ENCODE peak calls at places on chromosome 16, in seven cellular contexts. V, G, T, P, A, E and M are unnamed samples.

GRCh38 chr16:85141491-85142128 is 29.3 kb upstream of the CIBAR2 start:
- DNase-seq in V (no peak), G (no peak), T (no peak), P (no peak), A (no peak), E (no peak), M (no peak)

GRCh38 chr16:73202176-73202729 is 154.3 kb upstream of the ZFHX3 start:
- DNase-seq in V (no peak), G (no peak), T (no peak), P (no peak), A (no peak), E (peak; percentile 79), M (no peak)

GRCh38 chr16:84507011-84507982 is 2.8 kb upstream of the MEAK7 start:
- DNase-seq in V (no peak), G (no peak), T (peak; percentile 82), P (no peak), A (no peak), E (peak; percentile 35), M (no peak)

GRCh38 chr16:8944113-8944765 is 19.5 kb downstream of the USP7 start:
- DNase-seq in V (no peak), G (no peak), T (no peak), P (no peak), A (no peak), E (no peak), M (no peak)

GRCh38 chr16:89360760-89361435 is 129.5 kb downstream of the ANKRD11 start:
- DNase-seq in V (no peak), G (no peak), T (no peak), P (no peak), A (no peak), E (peak; percentile 58), M (no peak)

GRCh38 chr16:79519448-79519847 is 81.1 kb downstream of the MAF start:
- DNase-seq in V (no peak), G (no peak), T (peak; percentile 89), P (no peak), A (no peak), E (peak; percentile 30), M (no peak)

GRCh38 chr16:2428051-2428786 is 1.0 kb upstream of the CCNF start:
- DNase-seq in V (no peak), G (peak; percentile 32), T (no peak), P (no peak), A (peak; percentile 47), E (peak; percentile 58), M (peak; percentile 81)

GRCh38 chr16:89615596-89616090 is 2.2 kb downstream of the DPEP1 start:
- DNase-seq in V (peak; percentile 47), G (no peak), T (no peak), P (no peak), A (no peak), E (peak; percentile 30), M (peak; percentile 58)

GRCh38 chr16:73172621-73173312 is 124.8 kb upstream of the ZFHX3 start:
- DNase-seq in V (peak; percentile 36), G (peak; percentile 82), T (peak; percentile 93), P (no peak), A (peak; percentile 75), E (peak; percentile 86), M (no peak)

GRCh38 chr16:67884684-67885083 is at the start of gene NRN1L:
- DNase-seq in V (no peak), G (peak; percentile 90), T (peak; percentile 97), P (no peak), A (peak; percentile 96), E (peak; percentile 83), M (no peak)

GRCh38 chr16:23943604-23944003 is 107.8 kb downstream of the PRKCB start:
- DNase-seq in V (no peak), G (no peak), T (no peak), P (no peak), A (no peak), E (no peak), M (no peak)
- TF ChIP-seq POLR2A in V (no peak), G (no peak), T (no peak), P (no peak), A (no peak), E (no peak), M (no peak)

GRCh38 chr16:13390093-13390985 is 488.9 kb downstream of the SHISA9 start:
- DNase-seq in V (no peak), G (no peak), T (no peak), P (no peak), A (no peak), E (no peak), M (no peak)
- TF ChIP-seq POLR2A in V (no peak), G (no peak), T (no peak), P (no peak), A (no peak), E (no peak), M (no peak)

GRCh38 chr16:12387786-12388185 is 411.3 kb downstream of the SNX29 start:
- DNase-seq in V (no peak), G (no peak), T (no peak), P (no peak), A (no peak), E (no peak), M (no peak)
- TF ChIP-seq POLR2A in V (no peak), G (no peak), T (no peak), P (no peak), A (no peak), E (no peak), M (no peak)

DNA sequence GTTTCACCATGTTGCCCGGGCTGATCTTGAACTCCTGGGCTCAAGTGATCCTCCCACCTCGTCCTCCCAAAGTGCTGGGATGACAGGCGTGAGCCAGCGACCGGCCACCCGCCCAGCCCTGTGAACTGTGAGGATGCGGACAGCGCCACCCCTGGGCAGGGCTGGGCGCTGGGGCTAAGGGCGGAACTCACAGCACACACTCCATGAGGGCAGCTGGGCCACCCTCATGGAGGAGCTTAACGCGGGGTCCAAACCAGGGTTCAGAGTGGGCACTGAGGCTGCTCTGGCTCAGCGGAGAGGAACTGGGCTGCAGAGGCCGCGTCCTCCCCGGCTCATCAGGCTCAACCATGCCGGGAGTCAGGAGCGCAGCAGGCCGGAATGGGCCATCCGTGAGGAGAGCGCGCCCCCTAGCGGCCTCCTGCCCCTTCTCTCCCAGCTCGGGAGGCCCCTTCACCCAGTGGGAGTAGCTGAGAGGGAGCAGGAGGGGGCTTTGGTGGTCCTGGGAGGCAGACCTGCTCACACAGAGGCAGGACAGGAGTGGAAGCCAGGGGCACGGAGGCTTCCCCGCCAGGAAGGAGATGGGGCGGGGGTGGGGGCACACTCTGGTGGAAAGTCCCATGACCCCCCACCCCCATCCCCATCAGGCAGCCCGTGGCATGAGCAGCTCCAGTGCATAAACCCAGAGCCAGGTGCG is 13.8 kb downstream of the CORO7 start:
- DNase-seq in V (peak; percentile 88), G (peak; percentile 84), T (peak; percentile 96), P (peak; percentile 35), A (peak; percentile 81), E (peak; percentile 85), M (peak; percentile 72)
- TF ChIP-seq POLR2A in V (no peak), G (no peak), T (no peak), P (no peak), A (no peak), E (no peak), M (no peak)